ENCODE peak calls at places on chromosomes 4 and X, in ten cellular contexts. One of them, this sample, is unnamed.

GRCh38 chr4:20044502-20044911 is 207.2 kb upstream of the SLIT2 start:
- DNase-seq in GM12878: no peak
- DNase-seq in K562: no peak
- DNase-seq in H1: no peak
- DNase-seq in suprapubic skin: no peak
- DNase-seq in A549: no peak
- DNase-seq in ovary: no peak
- DNase-seq in upper lobe of left lung: no peak
- DNase-seq in SK-N-SH: no peak
- DNase-seq in transverse colon: no peak
- DNase-seq in this sample: no peak

GRCh38 chr4:88991746-88992145 is 65.2 kb downstream of the FAM13A start:
- DNase-seq in transverse colon: no peak
- DNase-seq in A549: no peak
- DNase-seq in K562: no peak
- DNase-seq in SK-N-SH: no peak
- DNase-seq in suprapubic skin: no peak
- DNase-seq in H1: no peak
- DNase-seq in upper lobe of left lung: no peak
- DNase-seq in GM12878: no peak
- DNase-seq in ovary: no peak
- DNase-seq in this sample: no peak

GRCh38 chrX:20414781-20415445 is 148.2 kb upstream of the RPS6KA3 start:
- DNase-seq in H1: no peak
- DNase-seq in suprapubic skin: no peak
- DNase-seq in K562: no peak
- DNase-seq in transverse colon: no peak
- DNase-seq in GM12878: no peak
- DNase-seq in SK-N-SH: no peak
- DNase-seq in ovary: no peak
- DNase-seq in A549: no peak
- DNase-seq in upper lobe of left lung: no peak
- DNase-seq in this sample: no peak

GRCh38 chr4:157115613-157116340 is 39.8 kb downstream of the GLRB start:
- DNase-seq in ovary: no peak
- DNase-seq in transverse colon: no peak
- DNase-seq in K562: no peak
- DNase-seq in suprapubic skin: no peak
- DNase-seq in H1: no peak
- DNase-seq in A549: peak
- DNase-seq in GM12878: no peak
- DNase-seq in SK-N-SH: no peak
- DNase-seq in upper lobe of left lung: no peak
- DNase-seq in this sample: no peak

GRCh38 chrX:69016220-69016941 is 148.9 kb downstream of the PJA1 start:
- DNase-seq in A549: no peak
- DNase-seq in SK-N-SH: no peak
- DNase-seq in upper lobe of left lung: no peak
- DNase-seq in K562: no peak
- DNase-seq in GM12878: no peak
- DNase-seq in ovary: no peak
- DNase-seq in H1: no peak
- DNase-seq in transverse colon: no peak
- DNase-seq in suprapubic skin: no peak
- DNase-seq in this sample: no peak

GRCh38 chr4:150609131-150609530 is 27.2 kb downstream of the MAB21L2 start:
- DNase-seq in GM12878: no peak
- DNase-seq in suprapubic skin: no peak
- DNase-seq in transverse colon: no peak
- DNase-seq in ovary: no peak
- DNase-seq in SK-N-SH: no peak
- DNase-seq in upper lobe of left lung: no peak
- DNase-seq in K562: no peak
- DNase-seq in H1: no peak
- DNase-seq in A549: no peak
- DNase-seq in this sample: no peak

GRCh38 chr4:150826302-150826701 is 188.8 kb downstream of the LRBA start:
- DNase-seq in suprapubic skin: no peak
- DNase-seq in H1: no peak
- DNase-seq in upper lobe of left lung: no peak
- DNase-seq in A549: no peak
- DNase-seq in SK-N-SH: no peak
- DNase-seq in K562: no peak
- DNase-seq in transverse colon: no peak
- DNase-seq in GM12878: no peak
- DNase-seq in ovary: no peak
- DNase-seq in this sample: no peak

GRCh38 chr4:20418865-20419451 is 167.3 kb downstream of the SLIT2 start:
- DNase-seq in upper lobe of left lung: no peak
- DNase-seq in A549: peak
- DNase-seq in K562: no peak
- DNase-seq in SK-N-SH: peak
- DNase-seq in transverse colon: no peak
- DNase-seq in suprapubic skin: no peak
- DNase-seq in GM12878: peak
- DNase-seq in ovary: no peak
- DNase-seq in H1: no peak
- DNase-seq in this sample: no peak

GRCh38 chr4:83535945-83536648 is at the start of gene GPAT3:
- DNase-seq in upper lobe of left lung: peak
- DNase-seq in SK-N-SH: peak
- DNase-seq in K562: peak
- DNase-seq in suprapubic skin: peak
- DNase-seq in GM12878: no peak
- DNase-seq in H1: no peak
- DNase-seq in ovary: peak
- DNase-seq in A549: peak
- DNase-seq in transverse colon: peak
- DNase-seq in this sample: peak

GRCh38 chr4:189285377-189285776 is 655.3 kb upstream of the FRG1 start:
- DNase-seq in H1: no peak
- DNase-seq in upper lobe of left lung: no peak
- DNase-seq in A549: no peak
- DNase-seq in K562: peak
- DNase-seq in SK-N-SH: no peak
- DNase-seq in suprapubic skin: no peak
- DNase-seq in GM12878: no peak
- DNase-seq in transverse colon: no peak
- DNase-seq in ovary: no peak
- DNase-seq in this sample: no peak

GRCh38 chrX:636971-637659 is 6.5 kb downstream of the SHOX start:
- DNase-seq in transverse colon: no peak
- DNase-seq in H1: no peak
- DNase-seq in K562: no peak
- DNase-seq in ovary: no peak
- DNase-seq in GM12878: no peak
- DNase-seq in SK-N-SH: no peak
- DNase-seq in suprapubic skin: no peak
- DNase-seq in upper lobe of left lung: no peak
- DNase-seq in A549: no peak
- DNase-seq in this sample: peak

GRCh38 chr4:183544109-183544508 is 39.3 kb downstream of the ING2 start:
- DNase-seq in transverse colon: no peak
- DNase-seq in SK-N-SH: no peak
- DNase-seq in GM12878: no peak
- DNase-seq in A549: no peak
- DNase-seq in H1: no peak
- DNase-seq in upper lobe of left lung: no peak
- DNase-seq in K562: no peak
- DNase-seq in suprapubic skin: no peak
- DNase-seq in ovary: no peak
- DNase-seq in this sample: no peak

GRCh38 chr4:107278791-107279481 is 242.8 kb upstream of the DKK2 start:
- DNase-seq in SK-N-SH: no peak
- DNase-seq in A549: no peak
- DNase-seq in H1: no peak
- DNase-seq in transverse colon: no peak
- DNase-seq in GM12878: no peak
- DNase-seq in K562: no peak
- DNase-seq in upper lobe of left lung: no peak
- DNase-seq in ovary: no peak
- DNase-seq in suprapubic skin: no peak
- DNase-seq in this sample: no peak

GRCh38 chrX:141415889-141416288 is 168.6 kb downstream of the SPANXA1 start:
- DNase-seq in A549: no peak
- DNase-seq in H1: no peak
- DNase-seq in SK-N-SH: no peak
- DNase-seq in upper lobe of left lung: no peak
- DNase-seq in suprapubic skin: no peak
- DNase-seq in K562: no peak
- DNase-seq in GM12878: no peak
- DNase-seq in transverse colon: no peak
- DNase-seq in ovary: no peak
- DNase-seq in this sample: no peak

GRCh38 chr4:7073526-7074390 is 5.9 kb upstream of the GRPEL1 start:
- DNase-seq in H1: peak
- DNase-seq in SK-N-SH: peak
- DNase-seq in ovary: no peak
- DNase-seq in upper lobe of left lung: no peak
- DNase-seq in suprapubic skin: no peak
- DNase-seq in GM12878: no peak
- DNase-seq in K562: peak
- DNase-seq in A549: peak
- DNase-seq in transverse colon: no peak
- DNase-seq in this sample: no peak

GRCh38 chr4:38177792-38178665 is 217.8 kb downstream of the PTTG2 start:
- DNase-seq in K562: peak
- DNase-seq in transverse colon: peak
- DNase-seq in SK-N-SH: no peak
- DNase-seq in suprapubic skin: peak
- DNase-seq in upper lobe of left lung: peak
- DNase-seq in ovary: peak
- DNase-seq in GM12878: no peak
- DNase-seq in H1: no peak
- DNase-seq in A549: no peak
- DNase-seq in this sample: peak

GRCh38 chr4:121583396-121583795 is 113.4 kb downstream of the ANXA5 start:
- DNase-seq in suprapubic skin: no peak
- DNase-seq in H1: no peak
- DNase-seq in transverse colon: no peak
- DNase-seq in K562: no peak
- DNase-seq in upper lobe of left lung: no peak
- DNase-seq in SK-N-SH: no peak
- DNase-seq in GM12878: no peak
- DNase-seq in ovary: no peak
- DNase-seq in A549: no peak
- DNase-seq in this sample: no peak
- TF ChIP-seq CTCF in suprapubic skin: no peak
- TF ChIP-seq CTCF in H1: no peak
- TF ChIP-seq CTCF in transverse colon: no peak
- TF ChIP-seq CTCF in K562: no peak
- TF ChIP-seq CTCF in upper lobe of left lung: no peak
- TF ChIP-seq CTCF in SK-N-SH: no peak
- TF ChIP-seq CTCF in GM12878: no peak
- TF ChIP-seq CTCF in ovary: no peak
- TF ChIP-seq CTCF in A549: no peak
- TF ChIP-seq CTCF in this sample: no peak

GRCh38 chr4:147814334-147814733 is 82.4 kb downstream of the ARHGAP10 start:
- DNase-seq in suprapubic skin: no peak
- DNase-seq in K562: no peak
- DNase-seq in upper lobe of left lung: no peak
- DNase-seq in A549: no peak
- DNase-seq in SK-N-SH: no peak
- DNase-seq in transverse colon: no peak
- DNase-seq in ovary: no peak
- DNase-seq in GM12878: no peak
- DNase-seq in H1: no peak
- DNase-seq in this sample: no peak
- TF ChIP-seq EP300 in suprapubic skin: no peak
- TF ChIP-seq EP300 in K562: no peak
- TF ChIP-seq EP300 in upper lobe of left lung: no peak
- TF ChIP-seq EP300 in A549: no peak
- TF ChIP-seq EP300 in SK-N-SH: no peak
- TF ChIP-seq EP300 in transverse colon: no peak
- TF ChIP-seq EP300 in ovary: no peak
- TF ChIP-seq EP300 in GM12878: no peak
- TF ChIP-seq EP300 in H1: no peak
- TF ChIP-seq EP300 in this sample: no peak

GRCh38 chr4:98030059-98030458 is 113.2 kb downstream of the STPG2 start:
- DNase-seq in K562: no peak
- DNase-seq in upper lobe of left lung: no peak
- DNase-seq in SK-N-SH: no peak
- DNase-seq in H1: no peak
- DNase-seq in transverse colon: no peak
- DNase-seq in suprapubic skin: no peak
- DNase-seq in ovary: no peak
- DNase-seq in A549: no peak
- DNase-seq in GM12878: no peak
- DNase-seq in this sample: no peak

GRCh38 chr4:98026362-98026761 is 116.9 kb downstream of the STPG2 start:
- DNase-seq in K562: no peak
- DNase-seq in suprapubic skin: no peak
- DNase-seq in ovary: no peak
- DNase-seq in transverse colon: no peak
- DNase-seq in A549: no peak
- DNase-seq in H1: no peak
- DNase-seq in upper lobe of left lung: no peak
- DNase-seq in GM12878: no peak
- DNase-seq in SK-N-SH: no peak
- DNase-seq in this sample: no peak

GRCh38 chr4:98027827-98028226 is 115.4 kb downstream of the STPG2 start:
- DNase-seq in upper lobe of left lung: no peak
- DNase-seq in GM12878: no peak
- DNase-seq in K562: no peak
- DNase-seq in H1: no peak
- DNase-seq in transverse colon: no peak
- DNase-seq in A549: peak
- DNase-seq in ovary: no peak
- DNase-seq in SK-N-SH: no peak
- DNase-seq in suprapubic skin: no peak
- DNase-seq in this sample: no peak
- TF ChIP-seq CTCF in upper lobe of left lung: no peak
- TF ChIP-seq CTCF in GM12878: no peak
- TF ChIP-seq CTCF in K562: no peak
- TF ChIP-seq CTCF in H1: peak
- TF ChIP-seq CTCF in transverse colon: no peak
- TF ChIP-seq CTCF in A549: no peak
- TF ChIP-seq CTCF in ovary: no peak
- TF ChIP-seq CTCF in SK-N-SH: peak
- TF ChIP-seq CTCF in suprapubic skin: no peak
- TF ChIP-seq CTCF in this sample: no peak

GRCh38 chrX:46263494-46263893 is 281.7 kb downstream of the ZNF674 start:
- DNase-seq in upper lobe of left lung: no peak
- DNase-seq in ovary: no peak
- DNase-seq in suprapubic skin: no peak
- DNase-seq in transverse colon: no peak
- DNase-seq in A549: peak
- DNase-seq in SK-N-SH: no peak
- DNase-seq in H1: no peak
- DNase-seq in GM12878: no peak
- DNase-seq in K562: no peak
- DNase-seq in this sample: no peak

DNA sequence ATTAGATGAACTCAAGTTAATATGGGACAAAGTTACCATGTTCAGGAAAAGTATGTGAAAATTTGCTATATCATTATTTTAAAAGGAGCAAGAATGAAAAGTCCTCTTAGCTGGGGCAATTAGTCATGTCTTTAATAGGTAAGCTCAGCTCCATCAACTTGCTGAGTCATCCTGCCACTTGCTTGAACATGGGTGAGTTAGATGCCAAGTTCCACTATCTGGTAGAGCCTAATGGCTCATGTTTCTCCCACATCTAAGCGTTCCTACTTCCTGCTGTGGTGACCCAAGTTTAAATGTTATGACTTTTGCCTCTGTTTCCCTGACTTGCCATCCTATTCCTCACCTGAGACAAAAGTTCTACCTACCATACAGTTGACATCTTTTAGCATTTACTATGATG is 276.8 kb downstream of the ZNF674 start:
- DNase-seq in K562: no peak
- DNase-seq in H1: no peak
- DNase-seq in transverse colon: no peak
- DNase-seq in GM12878: no peak
- DNase-seq in A549: peak
- DNase-seq in upper lobe of left lung: peak
- DNase-seq in ovary: no peak
- DNase-seq in suprapubic skin: no peak
- DNase-seq in SK-N-SH: no peak
- DNase-seq in this sample: no peak
- TF ChIP-seq EP300 in K562: no peak
- TF ChIP-seq EP300 in H1: no peak
- TF ChIP-seq EP300 in transverse colon: no peak
- TF ChIP-seq EP300 in GM12878: no peak
- TF ChIP-seq EP300 in A549: no peak
- TF ChIP-seq EP300 in upper lobe of left lung: no peak
- TF ChIP-seq EP300 in ovary: no peak
- TF ChIP-seq EP300 in suprapubic skin: no peak
- TF ChIP-seq EP300 in SK-N-SH: no peak
- TF ChIP-seq EP300 in this sample: no peak